ENCODE peak calls at places on chromosomes 13 and 19, in four cellular contexts. S is naive thymus-derived CD4-positive, alpha-beta T cell; V is DND-41; J is IMR-90. N is an unnamed sample.

GRCh38 chr19:46674416-46675178 is 13.6 kb upstream of the DACT3 start:
- DNase-seq in V (peak), S (no peak), J (peak), N (peak)

GRCh38 chr19:12786149-12786870 is 5.0 kb upstream of the JUNB start:
- DNase-seq in J (no peak), V (no peak), S (no peak), N (no peak)

GRCh38 chr13:32323912-32324311 is 8.6 kb downstream of the BRCA2 start:
- DNase-seq in V (no peak), J (peak), S (no peak), N (no peak)

GRCh38 chr19:50720181-50720920 is 749 bp upstream of the SHANK1 start:
- DNase-seq in V (no peak), S (no peak), J (no peak), N (no peak)

GRCh38 chr13:19681517-19681916 is 48.1 kb downstream of the MPHOSPH8 start:
- DNase-seq in S (peak), J (peak), V (no peak), N (peak)

GRCh38 chr13:26946675-26947342 is 186.2 kb upstream of the GPR12 start:
- DNase-seq in V (no peak), J (peak), S (no peak), N (peak)

GRCh38 chr19:4472174-4472974 is at the start of gene HDGFL2:
- DNase-seq in V (no peak), J (no peak), S (no peak), N (no peak)

GRCh38 chr13:29543230-29544215 is 52.0 kb downstream of the SLC7A1 start:
- DNase-seq in S (no peak), V (peak), J (peak), N (no peak)

GRCh38 chr13:112444416-112445399 is 68.6 kb downstream of the SPACA7 start:
- DNase-seq in V (no peak), S (no peak), J (no peak), N (no peak)

GRCh38 chr13:30165791-30166190 is 141.6 kb downstream of the KATNAL1 start:
- DNase-seq in J (no peak), S (no peak), V (no peak), N (no peak)

GRCh38 chr19:4120531-4120930 is 3.4 kb downstream of the MAP2K2 start:
- DNase-seq in V (no peak), J (peak), S (no peak), N (no peak)

GRCh38 chr19:19655641-19656343 is 7.7 kb downstream of the ATP13A1 start:
- DNase-seq in V (no peak), J (no peak), S (no peak), N (no peak)

GRCh38 chr19:39409207-39409885 is 2.7 kb downstream of the ZFP36 start:
- DNase-seq in J (peak), V (peak), S (peak), N (peak)

GRCh38 chr13:99392806-99393135 is 85.6 kb upstream of the GPR183 start:
- DNase-seq in S (no peak), V (no peak), J (no peak), N (no peak)

GRCh38 chr13:33940898-33941297 is 122.9 kb downstream of the RFC3 start:
- DNase-seq in V (no peak), S (no peak), J (peak), N (no peak)

GRCh38 chr13:44920013-44920412 is 69.3 kb downstream of the NUFIP1 start:
- DNase-seq in V (no peak), S (no peak), J (no peak), N (no peak)

GRCh38 chr19:35174226-35174625 is 19.7 kb downstream of the FXYD5 start:
- DNase-seq in V (no peak), J (no peak), S (no peak), N (no peak)

GRCh38 chr19:3268326-3268725 is 43.9 kb downstream of the CELF5 start:
- DNase-seq in J (no peak), V (no peak), S (no peak), N (no peak)

GRCh38 chr13:28558126-28558525 is 63.2 kb upstream of the FLT1 start:
- DNase-seq in J (peak), V (no peak), S (no peak), N (no peak)

GRCh38 chr19:6042776-6043726 is 65.1 kb upstream of the RANBP3 start:
- DNase-seq in V (no peak), J (no peak), S (no peak), N (no peak)

GRCh38 chr19:30178721-30179402 is 193.3 kb upstream of the ZNF536 start:
- DNase-seq in S (no peak), V (no peak), J (no peak), N (no peak)

GRCh38 chr19:47399198-47399597 is 20.1 kb downstream of the MEIS3 start:
- DNase-seq in J (no peak), V (no peak), S (no peak), N (no peak)

GRCh38 chr13:59423708-59424355 is 739.9 kb downstream of the DIAPH3 start:
- DNase-seq in J (no peak), V (no peak), S (no peak), N (no peak)

GRCh38 chr19:3095375-3096191 is 1.4 kb downstream of the GNA11 start:
- DNase-seq in J (no peak), V (peak), S (peak), N (peak)

GRCh38 chr19:17339088-17339741 is 1.9 kb downstream of the GTPBP3 start:
- DNase-seq in J (no peak), S (no peak), V (peak), N (no peak)

GRCh38 chr19:1278074-1278473 is 2.7 kb downstream of the FAM174C start:
- DNase-seq in V (no peak), J (no peak), S (no peak), N (no peak)
- H3K4me3 ChIP-seq in V (no peak), J (no peak), S (no peak), N (no peak)

DNA sequence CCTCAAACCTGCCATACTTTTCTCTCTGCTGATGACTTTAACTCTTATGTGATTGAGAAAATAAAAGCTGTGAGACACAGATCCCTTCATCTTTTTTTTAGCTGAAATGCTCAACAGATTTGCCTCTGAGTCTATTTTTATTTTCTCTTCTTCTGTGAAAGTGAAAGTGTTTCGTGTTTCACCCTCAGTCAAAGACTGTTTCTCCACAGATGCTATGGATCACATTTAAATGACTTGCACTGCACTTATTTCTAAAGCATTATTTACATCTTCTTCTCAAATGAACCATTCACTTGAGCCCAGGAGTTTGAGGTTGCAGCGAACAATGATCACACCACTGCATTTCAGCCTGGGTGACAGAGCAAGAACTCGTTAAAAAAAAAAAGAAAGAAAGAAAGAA is 890.1 kb upstream of the PCDH20 start:
- DNase-seq in J (no peak), S (no peak), V (no peak), N (no peak)
- H3K4me3 ChIP-seq in J (no peak), S (no peak), V (no peak), N (no peak)

GRCh38 chr13:21964686-21965085 is 293.8 kb downstream of the FGF9 start:
- DNase-seq in V (no peak), S (no peak), J (peak), N (no peak)
- H3K4me3 ChIP-seq in V (no peak), S (no peak), J (no peak), N (no peak)

GRCh38 chr19:7694499-7694898 is 7.4 kb downstream of the FCER2 start:
- DNase-seq in J (no peak), S (no peak), V (no peak), N (no peak)
- H3K4me3 ChIP-seq in J (no peak), S (no peak), V (no peak), N (no peak)

GRCh38 chr19:49567722-49568454 is 12.5 kb downstream of the NOSIP start:
- DNase-seq in S (peak), J (no peak), V (peak), N (peak)
- H3K4me3 ChIP-seq in S (peak), J (no peak), V (no peak), N (peak)

DNA sequence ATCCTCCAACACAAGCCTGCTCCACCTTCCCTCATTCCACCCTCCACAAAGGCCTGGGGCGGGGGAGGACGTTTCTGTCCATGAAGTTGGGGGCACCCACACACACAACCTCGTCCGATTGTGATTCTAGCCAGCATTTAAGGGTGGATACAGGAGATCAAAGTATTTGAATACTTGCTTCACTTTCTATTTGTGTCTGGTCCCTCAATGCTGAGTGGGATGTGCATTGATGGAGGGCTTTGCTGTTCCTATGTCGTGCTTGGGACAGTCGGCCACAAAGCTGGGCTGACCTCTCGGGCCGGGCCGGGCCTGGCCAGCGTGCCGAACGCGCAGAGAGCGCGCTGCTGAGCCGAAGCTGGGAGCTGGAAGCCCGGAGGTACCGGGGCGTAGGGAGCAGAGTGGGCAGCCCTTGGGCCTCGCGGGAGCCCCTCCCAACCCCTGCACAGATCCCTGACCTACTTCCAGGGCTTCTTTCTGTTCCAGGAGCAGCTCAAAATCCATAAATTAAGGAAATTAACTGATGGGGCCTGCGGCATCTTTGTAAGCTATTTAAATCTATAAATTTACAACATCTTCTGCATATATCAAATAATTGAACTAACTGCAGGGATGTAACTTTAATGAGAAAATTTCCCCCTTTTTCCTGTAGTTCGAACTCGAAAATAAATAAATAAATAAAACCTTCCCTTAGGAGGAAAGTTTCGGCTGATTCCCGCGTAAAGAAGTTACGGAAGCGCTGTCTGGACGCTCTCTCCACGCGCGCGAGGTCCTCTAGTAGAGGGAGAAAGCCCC is 1.9 kb upstream of the KCTD15 start:
- DNase-seq in S (no peak), V (no peak), J (no peak), N (no peak)
- H3K4me3 ChIP-seq in S (no peak), V (no peak), J (peak), N (peak)

GRCh38 chr19:16002380-16002779 is 53.6 kb downstream of the OR10H4 start:
- DNase-seq in S (no peak), V (no peak), J (peak), N (no peak)
- H3K4me3 ChIP-seq in S (peak), V (no peak), J (peak), N (no peak)

GRCh38 chr13:73193541-73193940 is 134.7 kb downstream of the KLF5 start:
- DNase-seq in J (no peak), S (no peak), V (no peak), N (no peak)

GRCh38 chr13:73189766-73190165 is 131.0 kb downstream of the KLF5 start:
- DNase-seq in S (no peak), J (no peak), V (no peak), N (no peak)

GRCh38 chr13:73190477-73190876 is 131.7 kb downstream of the KLF5 start:
- DNase-seq in S (no peak), J (no peak), V (no peak), N (no peak)

GRCh38 chr13:73187106-73187505 is 128.3 kb downstream of the KLF5 start:
- DNase-seq in J (no peak), V (no peak), S (no peak), N (no peak)

DNA sequence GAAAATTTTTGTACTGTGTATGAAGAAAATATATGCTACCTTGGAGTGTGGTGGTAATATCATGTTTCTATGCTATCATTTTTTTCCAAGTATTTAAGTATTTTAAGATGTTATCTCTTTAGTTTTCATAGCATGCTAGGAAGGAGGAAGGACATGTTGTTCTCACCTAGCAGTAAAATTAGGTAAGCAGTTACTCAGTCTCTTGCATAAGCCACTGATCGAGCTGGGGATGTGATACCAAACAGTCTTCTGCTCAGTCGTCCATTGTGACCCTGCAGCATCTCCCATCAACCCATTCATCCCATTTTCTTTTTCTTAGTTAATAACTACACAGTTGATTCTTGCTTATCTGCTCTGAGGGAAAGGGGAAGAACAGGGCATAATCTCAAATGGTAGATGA is 130.6 kb downstream of the KLF5 start:
- DNase-seq in S (no peak), J (no peak), V (no peak), N (no peak)
- H3K4me3 ChIP-seq in S (no peak), J (no peak), V (no peak), N (no peak)